ENCODE peak calls at places on chromosome 7, in seven cellular contexts. N, G, F, Q, A, V and P are unnamed samples.
A peak's percentile ranks its signal among the peaks of the same experiment; 100 is the strongest.

GRCh38 chr7:114574384-114574783 is 159.8 kb downstream of the FOXP2 start:
- DNase-seq in N (no peak), G (no peak), F (no peak), Q (no peak), A (no peak), V (no peak), P (no peak)

GRCh38 chr7:133670250-133670649 is 417.4 kb downstream of the EXOC4 start:
- DNase-seq in N (no peak), G (no peak), F (no peak), Q (no peak), A (no peak), V (no peak), P (no peak)

GRCh38 chr7:14962778-14963177 is 60.2 kb upstream of the DGKB start:
- DNase-seq in N (no peak), G (no peak), F (no peak), Q (no peak), A (no peak), V (no peak), P (no peak)

GRCh38 chr7:139389091-139389490 is 29.4 kb downstream of the LUC7L2 start:
- DNase-seq in N (no peak), G (no peak), F (no peak), Q (no peak), A (no peak), V (no peak), P (no peak)

GRCh38 chr7:84364708-84365107 is 170.1 kb upstream of the SEMA3A start:
- DNase-seq in N (no peak), G (no peak), F (peak; percentile 12), Q (no peak), A (no peak), V (no peak), P (no peak)

GRCh38 chr7:54392935-54393334 is 149.2 kb upstream of the VSTM2A start:
- DNase-seq in N (no peak), G (no peak), F (no peak), Q (no peak), A (no peak), V (no peak), P (no peak)

GRCh38 chr7:108575156-108575555 is 5.5 kb downstream of the DNAJB9 start:
- DNase-seq in N (no peak), G (no peak), F (no peak), Q (no peak), A (no peak), V (no peak), P (no peak)

GRCh38 chr7:148242271-148242801 is 348.2 kb upstream of the C7orf33 start:
- DNase-seq in N (no peak), G (no peak), F (peak; percentile 80), Q (peak; percentile 48), A (peak; percentile 14), V (peak; percentile 68), P (no peak)

GRCh38 chr7:155190608-155191536 is 106.8 kb upstream of the INSIG1 start:
- DNase-seq in N (no peak), G (no peak), F (peak; percentile 74), Q (peak; percentile 37), A (peak; percentile 35), V (peak; percentile 82), P (peak; percentile 25)

GRCh38 chr7:120539321-120539720 is 266.3 kb downstream of the KCND2 start:
- DNase-seq in N (no peak), G (no peak), F (no peak), Q (no peak), A (no peak), V (no peak), P (no peak)

GRCh38 chr7:36115448-36116321 is 37.4 kb upstream of the EEPD1 start:
- DNase-seq in N (no peak), G (no peak), F (no peak), Q (no peak), A (peak; percentile 36), V (no peak), P (no peak)

GRCh38 chr7:106143711-106144347 is 31.7 kb upstream of the SYPL1 start:
- DNase-seq in N (no peak), G (no peak), F (peak; percentile 27), Q (no peak), A (no peak), V (peak; percentile 41), P (no peak)

GRCh38 chr7:27096756-27097514 is 1.1 kb upstream of the HOXA1 start:
- DNase-seq in N (no peak), G (peak; percentile 35), F (peak; percentile 31), Q (peak; percentile 8), A (no peak), V (peak; percentile 47), P (no peak)

GRCh38 chr7:151679073-151679708 is 159.5 kb upstream of the RHEB start:
- DNase-seq in N (no peak), G (no peak), F (no peak), Q (no peak), A (no peak), V (no peak), P (no peak)

GRCh38 chr7:151678227-151678604 is 158.5 kb upstream of the RHEB start:
- DNase-seq in N (no peak), G (no peak), F (no peak), Q (no peak), A (no peak), V (no peak), P (no peak)

GRCh38 chr7:151680810-151681209 is 161.1 kb upstream of the RHEB start:
- DNase-seq in N (no peak), G (no peak), F (no peak), Q (no peak), A (no peak), V (no peak), P (no peak)

GRCh38 chr7:151681726-151682125 is 162.0 kb upstream of the RHEB start:
- DNase-seq in N (no peak), G (no peak), F (no peak), Q (no peak), A (no peak), V (no peak), P (no peak)

GRCh38 chr7:151679868-151680534 is 160.3 kb upstream of the RHEB start:
- DNase-seq in N (no peak), G (no peak), F (no peak), Q (no peak), A (no peak), V (no peak), P (no peak)
- H3K27me3 ChIP-seq in N (no peaks in the 10 kb centered on the region), G (no peaks in the 10 kb centered on the region), F (no peaks in the 10 kb centered on the region), Q (no peaks in the 10 kb centered on the region), A (no peaks in the 10 kb centered on the region), V (no peaks in the 10 kb centered on the region), P (no peaks in the 10 kb centered on the region)

GRCh38 chr7:156446990-156447389 is 193.6 kb upstream of the RNF32 start:
- DNase-seq in N (no peak), G (no peak), F (no peak), Q (no peak), A (no peak), V (no peak), P (no peak)
- H3K27me3 ChIP-seq in N (peaks cover 10% of the 10 kb centered on the region), G (no peaks in the 10 kb centered on the region), F (no peaks in the 10 kb centered on the region), Q (peaks cover 3% of the 10 kb centered on the region), A (peaks cover 3% of the 10 kb centered on the region), V (no peaks in the 10 kb centered on the region), P (no peaks in the 10 kb centered on the region)

GRCh38 chr7:1674161-1675035 is 4.3 kb downstream of the ELFN1 start:
- DNase-seq in N (no peak), G (no peak), F (no peak), Q (no peak), A (no peak), V (no peak), P (no peak)
- H3K27me3 ChIP-seq in N (peaks cover 97% of the 10 kb centered on the region), G (no peaks in the 10 kb centered on the region), F (peaks cover 50% of the 10 kb centered on the region), Q (no peaks in the 10 kb centered on the region), A (peaks cover 3% of the 10 kb centered on the region), V (peaks cover 8% of the 10 kb centered on the region), P (peaks cover 16% of the 10 kb centered on the region)

GRCh38 chr7:101175664-101176063 is 4.4 kb downstream of the NAT16 start:
- DNase-seq in N (no peak), G (no peak), F (no peak), Q (no peak), A (no peak), V (no peak), P (no peak)
- H3K27me3 ChIP-seq in N (peaks cover 100% of the 10 kb centered on the region), G (peaks cover 18% of the 10 kb centered on the region), F (peaks cover 100% of the 10 kb centered on the region), Q (peaks cover 80% of the 10 kb centered on the region), A (peaks cover 99% of the 10 kb centered on the region), V (peaks cover 7% of the 10 kb centered on the region), P (peaks cover 84% of the 10 kb centered on the region)

DNA sequence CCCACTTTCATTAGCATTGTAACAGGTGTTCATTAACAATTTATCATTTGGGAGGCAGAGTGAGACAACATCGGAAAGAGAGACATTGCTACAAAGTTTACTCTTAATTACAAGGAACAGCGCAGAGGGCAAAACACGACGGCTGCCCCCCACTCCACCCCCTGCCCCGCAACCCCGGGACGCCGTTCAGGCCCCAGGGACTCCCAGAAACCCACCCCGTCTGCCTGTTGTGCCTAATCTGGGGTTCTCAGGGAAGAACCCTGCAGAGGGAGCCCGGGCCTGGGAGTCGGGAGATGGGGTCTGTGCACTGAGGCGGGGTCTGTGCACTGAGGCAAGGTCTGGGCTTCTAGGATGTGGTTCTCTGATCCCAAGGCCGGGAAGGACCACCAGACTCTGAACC is 25.2 kb downstream of the UNCX start:
- DNase-seq in N (no peak), G (no peak), F (no peak), Q (no peak), A (no peak), V (no peak), P (no peak)
- H3K27me3 ChIP-seq in N (peaks cover 96% of the 10 kb centered on the region), G (no peaks in the 10 kb centered on the region), F (peaks cover 88% of the 10 kb centered on the region), Q (peaks cover 85% of the 10 kb centered on the region), A (peaks cover 55% of the 10 kb centered on the region), V (no peaks in the 10 kb centered on the region), P (peaks cover 9% of the 10 kb centered on the region)

DNA sequence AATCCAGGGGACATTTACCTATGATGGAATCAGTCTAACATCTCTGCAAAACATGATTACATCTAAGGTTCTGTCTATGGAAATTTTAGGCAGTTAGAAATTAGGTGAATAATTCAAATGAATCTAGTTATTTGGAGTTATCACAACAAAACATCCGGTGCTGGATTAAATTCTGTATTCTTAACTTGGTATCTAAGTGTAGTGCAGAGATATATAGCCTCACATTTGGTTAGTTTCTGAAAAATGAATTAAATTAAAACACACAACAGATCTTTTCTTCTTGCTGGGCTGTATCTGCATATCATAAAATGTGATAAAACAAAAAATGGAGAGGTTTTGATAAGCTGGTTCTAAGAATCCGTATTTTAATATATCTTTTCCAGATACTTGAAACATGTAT is 354.1 kb downstream of the PCLO start:
- DNase-seq in N (no peak), G (no peak), F (no peak), Q (no peak), A (no peak), V (no peak), P (no peak)
- H3K27me3 ChIP-seq in N (no peaks in the 10 kb centered on the region), G (no peaks in the 10 kb centered on the region), F (no peaks in the 10 kb centered on the region), Q (no peaks in the 10 kb centered on the region), A (no peaks in the 10 kb centered on the region), V (no peaks in the 10 kb centered on the region), P (no peaks in the 10 kb centered on the region)

DNA sequence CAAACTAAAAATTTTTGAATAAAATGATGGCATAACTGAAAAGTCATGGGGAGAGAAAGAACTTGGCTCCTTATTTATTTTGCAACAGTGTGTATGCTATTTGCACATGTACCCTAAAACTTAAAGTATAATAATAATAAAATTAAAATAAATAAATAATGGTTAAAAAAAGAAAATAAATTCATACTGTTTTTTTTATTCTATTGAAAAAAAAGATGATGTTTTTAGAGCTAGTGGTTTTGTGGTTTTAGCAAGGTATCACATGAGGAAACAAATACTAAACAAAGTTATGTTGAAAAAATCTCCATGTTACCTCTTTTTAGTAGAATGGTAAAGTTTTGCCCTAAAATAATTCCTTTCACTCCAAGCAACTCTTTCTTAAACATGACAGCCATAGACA is 26.2 kb downstream of the TMEM168 start:
- DNase-seq in N (no peak), G (no peak), F (no peak), Q (no peak), A (no peak), V (no peak), P (no peak)
- H3K27me3 ChIP-seq in N (no peaks in the 10 kb centered on the region), G (no peaks in the 10 kb centered on the region), F (no peaks in the 10 kb centered on the region), Q (no peaks in the 10 kb centered on the region), A (no peaks in the 10 kb centered on the region), V (no peaks in the 10 kb centered on the region), P (no peaks in the 10 kb centered on the region)